ENCODE peak calls at places on chromosomes 4 and X, in ten cellular contexts. K is Right ventricle myocardium inferior; Y is psoas muscle; U is endothelial cell; M is GM06990; G is head of caudate nucleus; S is Ammon's horn; X is NAMALWA; I is non-pigmented ciliary epithelial cell; Z is stimulated activated CD4-positive, alpha-beta T cell treated with anti-CD3 and anti-CD28 coated beads, Interleukin-2, amount 100 ng/mL, for 24 hours. D is an unnamed sample.
A peak's percentile ranks its signal among the peaks of the same experiment; 100 is the strongest.

GRCh38 chrX:40207626-40208025 is 109.9 kb upstream of the BCOR start:
- DNase-seq in K (no peak), Y (no peak), U (no peak), M (no peak), G (no peak), S (no peak), X (no peak), I (no peak), Z (peak; percentile 20), D (no peak)

GRCh38 chrX:46262299-46262698 is 282.9 kb downstream of the ZNF674 start:
- DNase-seq in K (no peak), Y (no peak), U (no peak), M (no peak), G (no peak), S (no peak), X (no peak), I (no peak), Z (no peak), D (no peak)

GRCh38 chr4:89929425-89930272 is 35.0 kb downstream of the MMRN1 start:
- DNase-seq in K (no peak), Y (no peak), U (no peak), M (peak; percentile 12), G (no peak), S (no peak), X (no peak), I (peak; percentile 8), Z (no peak), D (peak; percentile 0)

GRCh38 chr4:53682196-53682595 is 90.9 kb upstream of the LNX1 start:
- DNase-seq in K (no peak), Y (no peak), U (no peak), M (no peak), G (no peak), S (no peak), X (no peak), I (no peak), Z (no peak), D (no peak)

GRCh38 chr4:25654031-25654970 is 1.4 kb upstream of the SLC34A2 start:
- DNase-seq in K (no peak), Y (no peak), U (no peak), M (no peak), G (no peak), S (no peak), X (no peak), I (no peak), Z (no peak), D (no peak)

GRCh38 chr4:167100120-167100519 is 134.2 kb downstream of the SPOCK3 start:
- DNase-seq in K (no peak), Y (no peak), U (no peak), M (peak; percentile 10), G (peak; percentile 44), S (peak; percentile 82), X (no peak), I (peak; percentile 24), Z (no peak), D (no peak)

GRCh38 chr4:7087036-7087435 is 19.2 kb upstream of the GRPEL1 start:
- DNase-seq in K (no peak), Y (no peak), U (no peak), M (no peak), G (no peak), S (no peak), X (no peak), I (no peak), Z (no peak), D (no peak)

GRCh38 chrX:40544343-40545250 is 36.2 kb upstream of the ATP6AP2 start:
- DNase-seq in K (no peak), Y (no peak), U (peak; percentile 11), M (no peak), G (no peak), S (no peak), X (no peak), I (no peak), Z (no peak), D (no peak)

GRCh38 chrX:132716006-132716405 is 227.2 kb upstream of the MBNL3 start:
- DNase-seq in K (no peak), Y (no peak), U (no peak), M (no peak), G (no peak), S (no peak), X (no peak), I (no peak), Z (no peak), D (no peak)

GRCh38 chr4:110335399-110335798 is 137.0 kb upstream of the ELOVL6 start:
- DNase-seq in K (no peak), Y (no peak), U (no peak), M (no peak), G (no peak), S (no peak), X (no peak), I (no peak), Z (no peak), D (no peak)

GRCh38 chr4:102392033-102392744 is 46.9 kb upstream of the SLC39A8 start:
- DNase-seq in K (no peak), Y (no peak), U (no peak), M (no peak), G (no peak), S (no peak), X (no peak), I (no peak), Z (no peak), D (no peak)

GRCh38 chr4:165873298-165874071 is 448 bp downstream of the TLL1 start:
- DNase-seq in K (peak; percentile 71), Y (peak; percentile 33), U (peak; percentile 67), M (peak; percentile 28), G (peak; percentile 26), S (peak; percentile 36), X (no peak), I (no peak), Z (no peak), D (no peak)

GRCh38 chrX:9835585-9836210 is 49.5 kb downstream of the SHROOM2 start:
- DNase-seq in K (no peak), Y (no peak), U (no peak), M (no peak), G (no peak), S (no peak), X (no peak), I (no peak), Z (no peak), D (no peak)

GRCh38 chr4:99947608-99948007 is 1.2 kb upstream of the DNAJB14 start:
- DNase-seq in K (no peak), Y (no peak), U (no peak), M (no peak), G (no peak), S (no peak), X (no peak), I (no peak), Z (no peak), D (no peak)

GRCh38 chrX:30831082-30831481 is 58.0 kb downstream of the TAB3 start:
- DNase-seq in K (no peak), Y (no peak), U (no peak), M (no peak), G (no peak), S (no peak), X (no peak), I (no peak), Z (peak; percentile 33), D (peak; percentile 9)

GRCh38 chr4:143186202-143186601 is 1.5 kb downstream of the USP38 start:
- DNase-seq in K (no peak), Y (no peak), U (no peak), M (no peak), G (no peak), S (no peak), X (peak; percentile 32), I (no peak), Z (no peak), D (no peak)

GRCh38 chr4:90328558-90328957 is 201.4 kb downstream of the CCSER1 start:
- DNase-seq in K (peak; percentile 62), Y (no peak), U (no peak), M (no peak), G (no peak), S (peak; percentile 30), X (no peak), I (no peak), Z (no peak), D (no peak)

GRCh38 chrX:97863261-97863660 is 979.6 kb downstream of the RPA4 start:
- DNase-seq in K (no peak), Y (no peak), U (no peak), M (no peak), G (no peak), S (no peak), X (no peak), I (no peak), Z (no peak), D (no peak)

GRCh38 chrX:119481218-119481875 is 13.1 kb downstream of the SLC25A5 start:
- DNase-seq in K (peak; percentile 42), Y (no peak), U (no peak), M (no peak), G (no peak), S (no peak), X (no peak), I (no peak), Z (no peak), D (no peak)

GRCh38 chrX:107226766-107227165 is 20.4 kb downstream of the DNAAF6 start:
- DNase-seq in K (no peak), Y (no peak), U (no peak), M (no peak), G (no peak), S (no peak), X (no peak), I (no peak), Z (no peak), D (no peak)